ENCODE peak calls at places on chromosomes 16 and 17, in four cellular contexts. One of them, this sample, is unnamed.
A peak's percentile ranks its signal among the peaks of the same experiment; 100 is the strongest.

GRCh38 chr17:33982872-33983271 is 272.2 kb upstream of the CCL2 start:
- DNase-seq in brain microvascular endothelial cell: no peak
- DNase-seq in NCI-H2029: no peak
- DNase-seq in T47D: no peak
- DNase-seq in this sample: no peak

GRCh38 chr16:49495596-49496355 is 122.2 kb downstream of the C16orf78 start:
- DNase-seq in T47D: no peak
- DNase-seq in brain microvascular endothelial cell: no peak
- DNase-seq in NCI-H2029: no peak
- DNase-seq in this sample: no peak

GRCh38 chr16:23406546-23407240 is 46.3 kb downstream of the COG7 start:
- DNase-seq in T47D: no peak
- DNase-seq in NCI-H2029: no peak
- DNase-seq in brain microvascular endothelial cell: no peak
- DNase-seq in this sample: no peak

GRCh38 chr16:67658849-67659674 is 998 bp downstream of the ACD start:
- DNase-seq in brain microvascular endothelial cell: no peak
- DNase-seq in T47D: no peak
- DNase-seq in NCI-H2029: no peak
- DNase-seq in this sample: no peak

GRCh38 chr16:60274431-60275017 is 1540.4 kb upstream of the GOT2 start:
- DNase-seq in NCI-H2029: no peak
- DNase-seq in T47D: no peak
- DNase-seq in brain microvascular endothelial cell: no peak
- DNase-seq in this sample: no peak

GRCh38 chr17:38559025-38559879 is 46.5 kb downstream of the SRCIN1 start:
- DNase-seq in brain microvascular endothelial cell: peak; percentile 38
- DNase-seq in T47D: peak; percentile 98
- DNase-seq in NCI-H2029: peak; percentile 85
- DNase-seq in this sample: peak; percentile 85

GRCh38 chr17:27379863-27380533 is 76.2 kb upstream of the KSR1 start:
- DNase-seq in T47D: peak; percentile 72
- DNase-seq in brain microvascular endothelial cell: peak; percentile 43
- DNase-seq in NCI-H2029: peak; percentile 4
- DNase-seq in this sample: peak; percentile 16

GRCh38 chr17:7219812-7220592 is at the start of the genes ACADVL and DLG4:
- DNase-seq in NCI-H2029: no peak
- DNase-seq in T47D: peak; percentile 80
- DNase-seq in brain microvascular endothelial cell: peak; percentile 80
- DNase-seq in this sample: peak; percentile 65

GRCh38 chr16:70428178-70428998 is 10.5 kb downstream of the ST3GAL2 start:
- DNase-seq in T47D: no peak
- DNase-seq in brain microvascular endothelial cell: peak; percentile 90
- DNase-seq in NCI-H2029: peak; percentile 66
- DNase-seq in this sample: no peak

GRCh38 chr17:46167826-46168569 is 25.2 kb downstream of the KANSL1 start:
- DNase-seq in T47D: no peak
- DNase-seq in NCI-H2029: no peak
- DNase-seq in brain microvascular endothelial cell: peak; percentile 16
- DNase-seq in this sample: no peak

GRCh38 chr16:11621920-11622651 is 35.4 kb upstream of the LITAF start:
- DNase-seq in NCI-H2029: no peak
- DNase-seq in T47D: no peak
- DNase-seq in brain microvascular endothelial cell: no peak
- DNase-seq in this sample: peak; percentile 9

GRCh38 chr17:65942592-65942991 is 249.3 kb downstream of the CEP112 start:
- DNase-seq in T47D: no peak
- DNase-seq in NCI-H2029: no peak
- DNase-seq in brain microvascular endothelial cell: no peak
- DNase-seq in this sample: no peak

GRCh38 chr17:7383742-7384488 is 3.0 kb downstream of the TNK1 start:
- DNase-seq in T47D: no peak
- DNase-seq in brain microvascular endothelial cell: no peak
- DNase-seq in NCI-H2029: no peak
- DNase-seq in this sample: peak; percentile 69

GRCh38 chr16:86994651-86995171 is 322.5 kb downstream of the C16orf95 start:
- DNase-seq in brain microvascular endothelial cell: peak; percentile 93
- DNase-seq in NCI-H2029: no peak
- DNase-seq in T47D: no peak
- DNase-seq in this sample: no peak

This sample was measured in DMS79 treated with DMSO at 0.1 percent for 48 hours.